ENCODE peak calls at places on chromosomes 12 and 14, in nine cellular contexts. Q is head of caudate nucleus, S is lung microvascular endothelial cell, U is HT-29, M is kidney tubule cell, B is ovary, K is HFF-Myc, R is NCI-H1105, H is transverse colon. T is an unnamed sample.

GRCh38 chr12:30725739-30726138 is 29.0 kb downstream of the CAPRIN2 start:
- DNase-seq in S (peak; percentile 85), H (no peak), M (peak; percentile 70), R (no peak), B (no peak), Q (no peak), K (peak; percentile 35), U (peak; percentile 31), T (no peak)

GRCh38 chr12:124273630-124274029 is 21.3 kb upstream of the RFLNA start:
- DNase-seq in R (no peak), M (peak; percentile 91), Q (no peak), K (peak; percentile 75), U (peak; percentile 81), H (no peak), S (peak; percentile 67), B (no peak), T (peak; percentile 10)

GRCh38 chr14:32567543-32568384 is 238.7 kb downstream of the AKAP6 start:
- DNase-seq in U (no peak), H (no peak), B (no peak), R (no peak), S (no peak), Q (no peak), M (no peak), K (no peak), T (no peak)

GRCh38 chr14:66831190-66831589 is 323.2 kb downstream of the GPHN start:
- DNase-seq in Q (no peak), H (no peak), U (no peak), S (no peak), R (no peak), B (no peak), M (no peak), K (no peak), T (no peak)

GRCh38 chr12:27277846-27278260 is 33.8 kb downstream of the STK38L start:
- DNase-seq in B (no peak), Q (no peak), S (peak; percentile 82), R (no peak), M (peak; percentile 20), K (peak; percentile 85), U (peak; percentile 81), H (peak; percentile 51), T (no peak)

GRCh38 chr12:104703372-104703771 is 246.6 kb downstream of the CHST11 start:
- DNase-seq in K (no peak), S (no peak), M (no peak), Q (no peak), B (no peak), U (no peak), H (no peak), R (no peak), T (no peak)

GRCh38 chr14:67622675-67623074 is 3.0 kb downstream of the ARG2 start:
- DNase-seq in K (peak; percentile 77), U (no peak), H (no peak), B (no peak), R (no peak), S (peak; percentile 91), M (peak; percentile 78), Q (peak; percentile 78), T (no peak)

GRCh38 chr12:109998904-109999648 is at the start of gene ANKRD13A:
- DNase-seq in Q (peak; percentile 94), H (peak; percentile 91), R (peak; percentile 85), B (peak; percentile 91), S (peak; percentile 97), K (peak; percentile 92), U (peak; percentile 93), M (peak; percentile 94), T (peak; percentile 79)

T was measured in DMS 273 treated with DMSO at 0.1 percent for 48 hours.